ENCODE peak calls at places on chromosomes 11 and 22, in five cellular contexts. G, H, S, F and J are unnamed samples.

GRCh38 chr22:18095101-18095805 is 15.4 kb upstream of the TUBA8 start:
- DNase-seq in G (no peak), H (no peak), S (no peak), F (no peak), J (peak)

GRCh38 chr11:70104961-70105360 is 26.8 kb downstream of the ANO1 start:
- DNase-seq in G (no peak), H (no peak), S (no peak), F (no peak), J (no peak)

GRCh38 chr11:128226106-128226716 is 361.1 kb downstream of the ETS1 start:
- DNase-seq in G (no peak), H (no peak), S (no peak), F (no peak), J (no peak)

GRCh38 chr11:128210148-128210940 is 377.0 kb downstream of the ETS1 start:
- DNase-seq in G (no peak), H (no peak), S (no peak), F (no peak), J (peak)

GRCh38 chr11:95239871-95240648 is 9.1 kb upstream of the SESN3 start:
- DNase-seq in G (no peak), H (no peak), S (no peak), F (no peak), J (no peak)

GRCh38 chr11:10301656-10302293 is 3.1 kb upstream of the ADM start:
- DNase-seq in G (no peak), H (no peak), S (no peak), F (no peak), J (peak)

GRCh38 chr22:45329536-45329936 is 19.8 kb downstream of the FAM118A start:
- DNase-seq in G (peak), H (no peak), S (no peak), F (peak), J (no peak)

GRCh38 chr11:72223615-72224586 is 666 bp upstream of the INPPL1 start:
- DNase-seq in G (peak), H (peak), S (peak), F (peak), J (peak)

GRCh38 chr11:25910090-25910489 is 421.8 kb upstream of the ANO3 start:
- DNase-seq in G (no peak), H (no peak), S (no peak), F (no peak), J (no peak)

GRCh38 chr11:119571311-119571710 is 148.3 kb upstream of the THY1 start:
- DNase-seq in G (no peak), H (peak), S (no peak), F (no peak), J (no peak)

GRCh38 chr22:49369726-49370717 is 457.7 kb downstream of the BRD1 start:
- DNase-seq in G (no peak), H (peak), S (no peak), F (no peak), J (no peak)

GRCh38 chr11:1827931-1828330 is 6.9 kb upstream of the SYT8 start:
- DNase-seq in G (no peak), H (no peak), S (no peak), F (peak), J (no peak)